ENCODE peak calls at places on chromosomes 5 and 9, in six cellular contexts. One of them, this sample, is unnamed.

GRCh38 chr5:90221947-90222346 is 187.6 kb downstream of the CETN3 start:
- DNase-seq in progenitor cell of endocrine pancreas: no peak
- DNase-seq in neural crest cell: no peak
- DNase-seq in caudate nucleus: no peak
- DNase-seq in T-helper 1 cell: no peak
- DNase-seq in dermis blood vessel endothelial cell: no peak
- DNase-seq in this sample: peak; percentile 31

GRCh38 chr5:112684737-112685136 is 52.9 kb upstream of the APC start:
- DNase-seq in dermis blood vessel endothelial cell: no peak
- DNase-seq in T-helper 1 cell: no peak
- DNase-seq in progenitor cell of endocrine pancreas: no peak
- DNase-seq in caudate nucleus: peak; percentile 16
- DNase-seq in neural crest cell: no peak
- DNase-seq in this sample: peak; percentile 15

GRCh38 chr9:117305454-117305853 is 109.4 kb downstream of the ASTN2 start:
- DNase-seq in neural crest cell: no peak
- DNase-seq in dermis blood vessel endothelial cell: no peak
- DNase-seq in progenitor cell of endocrine pancreas: no peak
- DNase-seq in T-helper 1 cell: no peak
- DNase-seq in caudate nucleus: no peak
- DNase-seq in this sample: no peak

GRCh38 chr5:180343110-180343845 is 9.9 kb downstream of the GFPT2 start:
- DNase-seq in T-helper 1 cell: no peak
- DNase-seq in dermis blood vessel endothelial cell: no peak
- DNase-seq in caudate nucleus: peak; percentile 66
- DNase-seq in neural crest cell: no peak
- DNase-seq in progenitor cell of endocrine pancreas: no peak
- DNase-seq in this sample: no peak

GRCh38 chr5:180334176-180334575 is 19.0 kb downstream of the GFPT2 start:
- DNase-seq in dermis blood vessel endothelial cell: no peak
- DNase-seq in T-helper 1 cell: no peak
- DNase-seq in neural crest cell: no peak
- DNase-seq in caudate nucleus: no peak
- DNase-seq in progenitor cell of endocrine pancreas: no peak
- DNase-seq in this sample: no peak

GRCh38 chr5:84688566-84688965 is 303.9 kb upstream of the EDIL3 start:
- DNase-seq in progenitor cell of endocrine pancreas: no peak
- DNase-seq in dermis blood vessel endothelial cell: no peak
- DNase-seq in T-helper 1 cell: no peak
- DNase-seq in neural crest cell: no peak
- DNase-seq in caudate nucleus: no peak
- DNase-seq in this sample: peak; percentile 9

GRCh38 chr9:2816476-2817141 is 27.3 kb downstream of the PUM3 start:
- DNase-seq in dermis blood vessel endothelial cell: no peak
- DNase-seq in progenitor cell of endocrine pancreas: no peak
- DNase-seq in T-helper 1 cell: no peak
- DNase-seq in caudate nucleus: no peak
- DNase-seq in neural crest cell: no peak
- DNase-seq in this sample: peak; percentile 5

GRCh38 chr5:172892713-172893112 is 58.7 kb downstream of the ERGIC1 start:
- DNase-seq in caudate nucleus: no peak
- DNase-seq in T-helper 1 cell: no peak
- DNase-seq in neural crest cell: no peak
- DNase-seq in progenitor cell of endocrine pancreas: no peak
- DNase-seq in dermis blood vessel endothelial cell: no peak
- DNase-seq in this sample: no peak

GRCh38 chr5:123046222-123046621 is 9.7 kb upstream of the PPIC start:
- DNase-seq in neural crest cell: no peak
- DNase-seq in dermis blood vessel endothelial cell: no peak
- DNase-seq in T-helper 1 cell: no peak
- DNase-seq in caudate nucleus: no peak
- DNase-seq in progenitor cell of endocrine pancreas: no peak
- DNase-seq in this sample: no peak

GRCh38 chr9:108467653-108468324 is 388.0 kb downstream of the ACTL7B start:
- DNase-seq in progenitor cell of endocrine pancreas: no peak
- DNase-seq in caudate nucleus: no peak
- DNase-seq in neural crest cell: no peak
- DNase-seq in T-helper 1 cell: no peak
- DNase-seq in dermis blood vessel endothelial cell: no peak
- DNase-seq in this sample: peak; percentile 25

GRCh38 chr5:15510816-15511215 is 10.8 kb downstream of the FBXL7 start:
- DNase-seq in neural crest cell: no peak
- DNase-seq in caudate nucleus: no peak
- DNase-seq in progenitor cell of endocrine pancreas: no peak
- DNase-seq in dermis blood vessel endothelial cell: peak; percentile 63
- DNase-seq in T-helper 1 cell: no peak
- DNase-seq in this sample: peak; percentile 64

GRCh38 chr9:132125944-132126720 is 35.7 kb upstream of the NTNG2 start:
- DNase-seq in neural crest cell: no peak
- DNase-seq in progenitor cell of endocrine pancreas: no peak
- DNase-seq in dermis blood vessel endothelial cell: peak; percentile 10
- DNase-seq in T-helper 1 cell: no peak
- DNase-seq in caudate nucleus: no peak
- DNase-seq in this sample: no peak

GRCh38 chr5:170880084-170880483 is 18.3 kb downstream of the RANBP17 start:
- DNase-seq in neural crest cell: no peak
- DNase-seq in progenitor cell of endocrine pancreas: no peak
- DNase-seq in caudate nucleus: no peak
- DNase-seq in T-helper 1 cell: no peak
- DNase-seq in dermis blood vessel endothelial cell: no peak
- DNase-seq in this sample: no peak

GRCh38 chr9:98793031-98793430 is 3.3 kb downstream of the ANKS6 start:
- DNase-seq in caudate nucleus: no peak
- DNase-seq in dermis blood vessel endothelial cell: no peak
- DNase-seq in T-helper 1 cell: no peak
- DNase-seq in progenitor cell of endocrine pancreas: no peak
- DNase-seq in neural crest cell: no peak
- DNase-seq in this sample: no peak

GRCh38 chr5:132674671-132675506 is 1.1 kb downstream of the IL4 start:
- DNase-seq in progenitor cell of endocrine pancreas: no peak
- DNase-seq in dermis blood vessel endothelial cell: peak; percentile 90
- DNase-seq in T-helper 1 cell: no peak
- DNase-seq in neural crest cell: no peak
- DNase-seq in caudate nucleus: no peak
- DNase-seq in this sample: peak; percentile 90

GRCh38 chr5:167573274-167574127 is 717.9 kb upstream of the WWC1 start:
- DNase-seq in progenitor cell of endocrine pancreas: no peak
- DNase-seq in caudate nucleus: peak; percentile 16
- DNase-seq in neural crest cell: peak; percentile 36
- DNase-seq in dermis blood vessel endothelial cell: no peak
- DNase-seq in T-helper 1 cell: no peak
- DNase-seq in this sample: no peak

GRCh38 chr5:96752341-96753016 is 55.3 kb downstream of the ERAP1 start:
- DNase-seq in neural crest cell: peak; percentile 58
- DNase-seq in caudate nucleus: no peak
- DNase-seq in progenitor cell of endocrine pancreas: peak; percentile 17
- DNase-seq in dermis blood vessel endothelial cell: peak; percentile 85
- DNase-seq in T-helper 1 cell: peak; percentile 41
- DNase-seq in this sample: peak; percentile 69

GRCh38 chr5:93596676-93597441 is 13.8 kb downstream of the NR2F1 start:
- DNase-seq in dermis blood vessel endothelial cell: peak; percentile 30
- DNase-seq in neural crest cell: no peak
- DNase-seq in progenitor cell of endocrine pancreas: no peak
- DNase-seq in caudate nucleus: no peak
- DNase-seq in T-helper 1 cell: no peak
- DNase-seq in this sample: no peak

GRCh38 chr5:124912653-124913328 is 166.4 kb upstream of the ZNF608 start:
- DNase-seq in T-helper 1 cell: no peak
- DNase-seq in caudate nucleus: no peak
- DNase-seq in dermis blood vessel endothelial cell: no peak
- DNase-seq in neural crest cell: no peak
- DNase-seq in progenitor cell of endocrine pancreas: no peak
- DNase-seq in this sample: no peak